ENCODE peak calls at places on chromosomes 6 and 20, in ten cellular contexts. E is A549, F is stomach, B is K562, I is GM12878, P is HepG2, L is ovary, D is sigmoid colon, K is H1, V is tibial nerve. Y is an unnamed sample.

GRCh38 chr6:44940367-44940766 is 387.8 kb upstream of the RUNX2 start:
- DNase-seq in L (no peak), E (no peak), I (no peak), K (no peak), P (peak), F (no peak), B (no peak), D (no peak), V (no peak), Y (no peak)

GRCh38 chr6:91097316-91097878 is 510.5 kb upstream of the MAP3K7 start:
- DNase-seq in K (no peak), I (no peak), B (no peak), P (no peak), E (no peak), V (peak), F (no peak), L (peak), D (peak), Y (no peak)

GRCh38 chr6:81996414-81996813 is 243.9 kb upstream of the TENT5A start:
- DNase-seq in F (no peak), I (no peak), D (no peak), P (no peak), L (no peak), B (no peak), K (no peak), V (no peak), E (no peak), Y (no peak)

GRCh38 chr6:157101166-157101565 is 222.2 kb downstream of the TMEM242 start:
- DNase-seq in E (no peak), P (no peak), B (no peak), D (no peak), L (no peak), F (no peak), K (no peak), I (no peak), V (no peak), Y (no peak)

GRCh38 chr20:35284992-35285805 is 627 bp upstream of the EIF6 start:
- DNase-seq in B (no peak), L (no peak), F (no peak), P (no peak), V (no peak), K (no peak), E (no peak), D (no peak), I (no peak), Y (no peak)

GRCh38 chr20:25040438-25040831 is 17.5 kb downstream of the ACSS1 start:
- DNase-seq in B (no peak), F (peak), P (no peak), E (no peak), K (no peak), D (peak), L (peak), I (no peak), V (peak), Y (no peak)

GRCh38 chr6:21264288-21264818 is 329.2 kb upstream of the SOX4 start:
- DNase-seq in F (no peak), K (no peak), P (no peak), L (no peak), E (no peak), B (peak), D (no peak), I (peak), V (no peak), Y (no peak)

GRCh38 chr6:116404706-116405105 is 34.0 kb downstream of the DSE start:
- DNase-seq in B (no peak), D (no peak), P (no peak), V (no peak), L (no peak), E (no peak), K (no peak), I (no peak), F (no peak), Y (no peak)

GRCh38 chr20:23404196-23404595 is 17.1 kb downstream of the NAPB start:
- DNase-seq in V (no peak), F (no peak), L (no peak), D (no peak), E (no peak), I (no peak), B (no peak), K (no peak), P (peak), Y (no peak)

GRCh38 chr20:62186887-62187866 is 4.3 kb downstream of the MTG2 start:
- DNase-seq in I (no peak), L (no peak), E (no peak), V (no peak), D (no peak), P (no peak), K (no peak), F (no peak), B (no peak), Y (no peak)

GRCh38 chr6:105452924-105453756 is 50.3 kb upstream of the PREP start:
- DNase-seq in F (peak), K (no peak), I (peak), B (no peak), E (no peak), V (no peak), D (no peak), L (no peak), P (no peak), Y (no peak)

GRCh38 chr20:63457737-63458136 is 14.7 kb downstream of the KCNQ2 start:
- DNase-seq in F (peak), V (no peak), P (no peak), K (no peak), E (peak), I (no peak), D (no peak), L (no peak), B (no peak), Y (no peak)

DNA sequence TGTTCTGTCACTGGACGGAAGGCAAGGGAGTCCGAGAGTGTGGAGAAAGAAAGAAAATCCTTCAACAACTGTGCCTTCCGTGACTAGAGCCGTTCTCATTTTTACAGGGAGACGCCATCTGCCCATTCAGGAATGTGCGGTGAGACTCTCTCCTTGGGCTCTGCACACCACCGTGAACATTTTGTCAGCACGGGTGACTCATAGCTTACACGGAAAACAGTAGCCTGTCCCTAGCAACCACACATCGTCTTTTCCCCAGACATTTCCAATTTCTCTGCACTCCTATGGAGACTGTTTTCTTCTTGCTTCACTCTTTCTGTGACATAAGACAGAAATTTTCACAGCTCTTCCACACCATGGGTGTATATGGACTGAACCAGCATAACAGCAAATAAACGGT is 55.1 kb downstream of the TBXT start:
- DNase-seq in L (no peak), F (no peak), P (peak), V (no peak), I (no peak), E (peak), D (no peak), B (no peak), K (no peak), Y (no peak)
- TF ChIP-seq EP300 in L (no peak), F (no peak), P (no peak), V (no peak), I (no peak), E (no peak), D (no peak), B (no peak), K (no peak), Y (no peak)

GRCh38 chr6:136920216-136920857 is 1.8 kb upstream of the SLC35D3 start:
- DNase-seq in L (no peak), P (no peak), K (no peak), I (no peak), D (no peak), V (no peak), F (no peak), E (no peak), B (no peak), Y (no peak)
- H3K4me3 ChIP-seq in L (no peak), P (no peak), K (peak), I (peak), D (peak), V (peak), F (peak), E (no peak), B (no peak), Y (peak)

DNA sequence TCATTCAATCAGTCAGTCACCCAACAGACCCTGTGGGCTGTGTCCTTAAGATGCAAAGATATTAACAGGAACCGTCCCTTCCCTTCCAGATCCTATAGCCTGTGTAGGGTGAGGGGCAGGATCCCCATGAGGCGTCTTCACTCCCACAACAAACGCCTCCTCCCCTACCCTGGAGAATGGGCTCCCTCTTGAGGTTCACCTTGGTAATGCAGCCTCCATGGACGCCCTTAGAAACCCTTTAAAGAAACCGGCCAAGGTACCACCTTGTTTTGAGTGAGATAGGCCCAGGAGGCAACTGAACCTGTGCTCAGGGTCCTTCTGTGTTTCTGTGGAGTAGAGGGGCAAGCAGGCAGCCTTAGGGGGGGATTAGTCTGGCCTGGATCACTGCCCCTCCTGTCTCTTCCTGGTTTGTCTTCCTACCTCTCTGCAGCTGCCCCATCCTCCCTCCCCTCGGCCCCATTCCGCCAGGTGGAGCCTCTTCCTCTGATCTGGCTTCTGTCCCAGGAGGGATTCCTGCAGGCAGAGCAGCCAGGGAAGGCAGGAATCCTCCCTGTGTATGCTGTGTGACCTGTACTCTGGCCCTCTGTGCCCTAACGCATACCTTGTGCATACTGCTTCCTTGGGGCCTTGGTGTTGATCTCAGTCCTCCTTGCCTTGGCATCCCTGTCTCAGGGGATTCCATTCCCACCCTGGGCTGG is 6.6 kb upstream of the GUCA1A start:
- DNase-seq in F (peak), L (peak), K (peak), E (peak), D (no peak), P (peak), I (peak), V (peak), B (peak), Y (no peak)
- TF ChIP-seq POLR2A in F (no peak), L (no peak), K (no peak), E (no peak), D (no peak), P (no peak), I (no peak), V (no peak), B (no peak), Y (no peak)

DNA sequence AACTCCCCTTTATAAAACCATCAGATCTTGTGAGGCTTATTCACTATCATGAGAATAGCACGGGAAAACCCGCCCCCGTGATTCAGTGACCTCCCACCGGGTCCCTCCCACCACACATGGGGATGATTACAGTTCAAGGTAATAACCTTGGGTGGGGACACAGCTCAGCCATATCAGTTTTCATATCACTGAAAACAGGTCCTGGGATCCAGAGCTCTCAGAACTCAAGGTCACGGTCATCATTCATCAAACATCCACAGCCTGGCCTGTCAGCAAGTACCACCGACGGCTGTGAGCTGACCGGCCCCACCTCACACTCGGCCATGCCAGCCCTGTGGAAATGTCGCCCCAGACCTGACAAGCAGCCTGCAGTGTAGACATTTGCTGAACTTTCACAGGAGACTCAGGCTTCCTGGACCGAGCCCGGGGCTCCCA is 14.1 kb upstream of the FRMD1 start:
- DNase-seq in K (no peak), B (no peak), V (no peak), I (no peak), L (no peak), E (no peak), P (peak), D (no peak), F (peak), Y (no peak)
- TF ChIP-seq EP300 in K (no peak), B (no peak), V (no peak), I (no peak), L (no peak), E (no peak), P (no peak), D (no peak), F (no peak), Y (no peak)